ENCODE peak calls at places on chromosomes 12 and 14, in ten cellular contexts. T, B, Q, J, M, N, Y, H, I and A are unnamed samples. For H3K4me1, the result is how much of the 10 kb centered on the place peaks cover.

GRCh38 chr12:10497602-10498001 is 8.1 kb upstream of the EIF2S3B start:
- DNase-seq in T (no peak), B (no peak), Q (no peak), J (no peak), M (no peak), N (no peak), Y (no peak), H (no peak), I (no peak), A (no peak)

GRCh38 chr12:99984271-99985128 is at the start of gene ANKS1B:
- DNase-seq in T (peak), B (peak), Q (peak), J (peak), M (peak), N (peak), Y (peak), H (no peak), I (peak), A (peak)

GRCh38 chr12:74401035-74401434 is 136.6 kb upstream of the ATXN7L3B start:
- DNase-seq in T (no peak), B (no peak), Q (no peak), J (no peak), M (no peak), N (no peak), Y (no peak), H (no peak), I (no peak), A (no peak)

GRCh38 chr12:90036641-90037040 is 328.0 kb upstream of the ATP2B1 start:
- DNase-seq in T (no peak), B (peak), Q (no peak), J (no peak), M (no peak), N (no peak), Y (no peak), H (no peak), I (no peak), A (no peak)

GRCh38 chr12:108616941-108617858 is 16.5 kb downstream of the SELPLG start:
- DNase-seq in T (no peak), B (no peak), Q (peak), J (no peak), M (peak), N (no peak), Y (no peak), H (peak), I (no peak), A (no peak)

GRCh38 chr12:11705010-11705409 is 55.5 kb downstream of the ETV6 start:
- DNase-seq in T (no peak), B (peak), Q (no peak), J (no peak), M (peak), N (no peak), Y (no peak), H (no peak), I (no peak), A (no peak)

GRCh38 chr14:103422981-103423600 is 37.9 kb downstream of the MARK3 start:
- DNase-seq in T (no peak), B (peak), Q (no peak), J (no peak), M (no peak), N (no peak), Y (no peak), H (no peak), I (no peak), A (no peak)

GRCh38 chr12:114344264-114344663 is 61.7 kb downstream of the TBX5 start:
- DNase-seq in T (no peak), B (no peak), Q (no peak), J (no peak), M (no peak), N (no peak), Y (no peak), H (no peak), I (no peak), A (no peak)

GRCh38 chr14:32453857-32454810 is 125.0 kb downstream of the AKAP6 start:
- DNase-seq in T (no peak), B (peak), Q (no peak), J (no peak), M (no peak), N (no peak), Y (no peak), H (no peak), I (no peak), A (no peak)

GRCh38 chr12:109064143-109064542 is 11.8 kb downstream of the USP30 start:
- DNase-seq in T (no peak), B (no peak), Q (no peak), J (no peak), M (no peak), N (no peak), Y (no peak), H (no peak), I (no peak), A (no peak)

GRCh38 chr14:104784218-104784568 is 11.4 kb downstream of the AKT1 start:
- DNase-seq in T (no peak), B (no peak), Q (no peak), J (no peak), M (no peak), N (no peak), Y (no peak), H (no peak), I (no peak), A (no peak)

GRCh38 chr12:47124451-47124850 is 44.7 kb upstream of the AMIGO2 start:
- DNase-seq in T (no peak), B (peak), Q (no peak), J (no peak), M (no peak), N (no peak), Y (no peak), H (no peak), I (no peak), A (no peak)

GRCh38 chr14:58637391-58638230 is at the start of gene DACT1:
- DNase-seq in T (peak), B (peak), Q (peak), J (peak), M (peak), N (peak), Y (peak), H (no peak), I (peak), A (peak)

GRCh38 chr14:95551435-95551834 is 16.6 kb downstream of the GLRX5 start:
- DNase-seq in T (no peak), B (no peak), Q (no peak), J (no peak), M (no peak), N (no peak), Y (no peak), H (no peak), I (no peak), A (no peak)

DNA sequence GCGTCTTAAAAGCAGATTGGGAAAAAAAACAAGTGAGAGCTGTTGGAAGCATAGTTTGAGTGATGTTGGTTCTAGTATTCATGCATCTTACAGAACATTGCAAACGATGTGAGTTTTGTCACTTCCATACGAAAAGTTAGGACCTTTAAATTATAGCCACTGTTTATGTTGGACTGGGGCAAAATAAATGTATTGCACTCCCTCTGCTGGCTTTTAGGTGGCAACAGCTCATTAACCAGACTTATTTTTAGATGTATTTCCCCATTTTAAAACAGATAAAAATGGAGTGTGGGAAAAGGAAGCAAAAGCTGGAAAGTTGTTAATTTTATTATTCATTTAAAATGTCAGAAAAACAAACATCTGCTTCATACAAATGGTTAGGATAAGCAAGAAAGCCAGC is 111.9 kb downstream of the LGR5 start:
- DNase-seq in T (no peak), B (peak), Q (no peak), J (no peak), M (no peak), N (no peak), Y (no peak), H (no peak), I (no peak), A (no peak)
- TF ChIP-seq CTCF in T (peak), B (peak), Q (no peak), J (no peak), M (peak), N (peak), Y (peak), H (peak), I (no peak), A (peak)

DNA sequence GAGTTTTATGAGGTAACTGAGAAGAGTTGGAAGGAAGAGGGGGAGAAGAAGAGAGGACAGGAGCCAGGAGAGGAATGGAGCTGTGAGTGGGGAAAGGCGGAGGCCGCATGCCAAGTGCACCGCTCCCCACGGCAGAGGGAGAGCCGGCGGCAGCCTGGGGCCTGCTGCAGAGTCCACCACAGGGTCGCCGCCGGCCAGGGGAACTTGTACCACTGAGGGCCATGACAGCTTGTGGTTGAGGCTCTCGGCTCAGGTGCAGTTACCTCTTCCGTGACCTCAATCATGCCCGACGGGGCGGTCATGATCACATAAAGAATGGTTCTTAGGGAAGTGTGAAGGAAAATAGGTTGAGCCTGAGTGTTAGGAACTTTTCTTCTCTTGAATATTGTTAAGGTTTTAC is 325.0 kb downstream of the SNAPC1 start:
- DNase-seq in T (peak), B (no peak), Q (no peak), J (no peak), M (no peak), N (no peak), Y (no peak), H (no peak), I (no peak), A (no peak)
- H3K4me1 ChIP-seq in T (under half), B (under half), Q (under half), J (under half), M (under half), N (under half), Y (under half), H (under half), I (under half), A (under half)

GRCh38 chr12:118357327-118358007 is 15.2 kb downstream of the TAOK3 start:
- DNase-seq in T (no peak), B (peak), Q (no peak), J (no peak), M (peak), N (no peak), Y (peak), H (peak), I (no peak), A (no peak)
- TF ChIP-seq CTCF in T (no peak), B (no peak), Q (peak), J (no peak), M (no peak), N (no peak), Y (no peak), H (peak), I (no peak), A (peak)

DNA sequence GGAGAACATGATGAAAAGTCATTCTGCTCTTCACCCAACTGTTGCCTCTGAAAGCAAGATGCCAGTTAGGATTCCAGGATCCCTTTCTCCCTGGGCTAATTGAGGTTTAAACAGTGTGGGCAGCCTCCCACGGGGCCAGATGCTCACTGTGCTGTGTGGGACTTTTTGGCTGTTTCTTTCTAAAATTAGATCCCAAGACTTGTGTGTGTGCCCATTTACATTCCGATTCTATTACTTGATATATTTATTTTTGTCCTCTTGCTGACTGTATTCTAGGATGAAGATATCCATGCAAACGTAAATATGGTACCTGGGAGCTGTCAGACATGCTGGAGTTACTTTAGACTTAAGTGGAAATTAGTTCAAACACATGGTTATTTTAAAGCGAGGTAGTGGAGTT is 6.2 kb downstream of the IFT43 start:
- DNase-seq in T (no peak), B (peak), Q (no peak), J (no peak), M (no peak), N (no peak), Y (no peak), H (no peak), I (no peak), A (no peak)
- H3K4me1 ChIP-seq in T (under half), B (under half), Q (under half), J (under half), M (under half), N (half or more), Y (under half), H (under half), I (under half), A (under half)

GRCh38 chr14:30874120-30874998 is at the start of gene COCH:
- DNase-seq in T (peak), B (no peak), Q (peak), J (peak), M (no peak), N (peak), Y (peak), H (no peak), I (no peak), A (peak)
- TF ChIP-seq CTCF in T (no peak), B (peak), Q (peak), J (no peak), M (no peak), N (peak), Y (peak), H (peak), I (no peak), A (peak)

DNA sequence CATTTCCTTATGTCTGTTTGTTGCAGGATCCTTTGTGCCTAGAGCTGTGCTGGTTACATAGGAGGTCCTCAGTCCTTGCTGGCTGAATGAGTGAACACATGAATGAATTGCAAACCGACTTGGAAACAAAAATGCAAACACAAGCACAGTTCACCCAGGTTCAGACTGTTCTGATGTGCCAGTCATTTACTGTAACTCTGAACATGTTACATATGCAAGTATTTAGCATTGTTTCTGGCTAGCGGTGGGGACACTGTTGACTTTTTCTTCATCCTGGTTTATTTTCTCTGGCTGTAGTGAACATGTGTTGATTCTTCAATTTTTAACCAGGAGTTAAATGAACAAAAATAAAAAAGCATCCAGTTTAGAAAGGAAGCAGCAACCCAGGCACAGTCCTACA is 33.4 kb downstream of the TSPAN9 start:
- DNase-seq in T (no peak), B (peak), Q (no peak), J (no peak), M (no peak), N (no peak), Y (no peak), H (no peak), I (no peak), A (no peak)
- H3K4me1 ChIP-seq in T (under half), B (under half), Q (under half), J (under half), M (under half), N (under half), Y (under half), H (under half), I (under half), A (under half)

GRCh38 chr14:101080922-101081593 is 177.5 kb upstream of the RTL1 start:
- DNase-seq in T (no peak), B (no peak), Q (no peak), J (no peak), M (no peak), N (no peak), Y (no peak), H (no peak), I (no peak), A (no peak)

GRCh38 chr14:101084436-101084826 is 180.9 kb upstream of the RTL1 start:
- DNase-seq in T (no peak), B (no peak), Q (peak), J (no peak), M (peak), N (no peak), Y (no peak), H (no peak), I (no peak), A (no peak)

GRCh38 chr14:101082436-101083384 is 179.2 kb upstream of the RTL1 start:
- DNase-seq in T (no peak), B (no peak), Q (peak), J (no peak), M (peak), N (no peak), Y (no peak), H (no peak), I (no peak), A (peak)

GRCh38 chr14:101082036-101082435 is 178.5 kb upstream of the RTL1 start:
- DNase-seq in T (no peak), B (no peak), Q (peak), J (no peak), M (no peak), N (no peak), Y (no peak), H (no peak), I (no peak), A (peak)

GRCh38 chr14:101083564-101084435 is 180.3 kb upstream of the RTL1 start:
- DNase-seq in T (no peak), B (no peak), Q (peak), J (no peak), M (peak), N (no peak), Y (peak), H (no peak), I (no peak), A (peak)
- TF ChIP-seq CTCF in T (no peak), B (peak), Q (no peak), J (no peak), M (no peak), N (no peak), Y (peak), H (no peak), I (no peak), A (peak)

GRCh38 chr14:73785336-73785833 is 66.2 kb upstream of the PTGR2 start:
- DNase-seq in T (no peak), B (peak), Q (no peak), J (peak), M (peak), N (no peak), Y (peak), H (no peak), I (peak), A (peak)
- H3K4me1 ChIP-seq in T (under half), B (under half), Q (half or more), J (under half), M (under half), N (half or more), Y (under half), H (under half), I (under half), A (under half)

GRCh38 chr12:25960176-25960575 is 1.7 kb downstream of the RASSF8 start:
- DNase-seq in T (no peak), B (peak), Q (no peak), J (no peak), M (peak), N (no peak), Y (peak), H (no peak), I (no peak), A (peak)
- TF ChIP-seq CTCF in T (peak), B (peak), Q (peak), J (no peak), M (no peak), N (no peak), Y (peak), H (no peak), I (no peak), A (peak)

GRCh38 chr12:112015938-112016337 is 2.7 kb downstream of the ERP29 start:
- DNase-seq in T (no peak), B (no peak), Q (no peak), J (no peak), M (no peak), N (no peak), Y (no peak), H (no peak), I (no peak), A (no peak)
- H3K4me1 ChIP-seq in T (under half), B (under half), Q (under half), J (under half), M (under half), N (under half), Y (under half), H (under half), I (under half), A (under half)